ENCODE peak calls at places on chromosome 9, in ten cellular contexts. One of them, this sample, is unnamed.

GRCh38 chr9:97696025-97696822 is 916 bp downstream of the XPA start:
- DNase-seq in HepG2: peak; percentile 5
- DNase-seq in esophagus muscularis mucosa: no peak
- DNase-seq in H1: no peak
- DNase-seq in transverse colon: no peak
- DNase-seq in sigmoid colon: no peak
- DNase-seq in stomach: no peak
- DNase-seq in SK-N-SH: no peak
- DNase-seq in vagina: no peak
- DNase-seq in HCT116: no peak
- DNase-seq in this sample: no peak

GRCh38 chr9:15310448-15310847 is 3.4 kb upstream of the TTC39B start:
- DNase-seq in HepG2: no peak
- DNase-seq in esophagus muscularis mucosa: no peak
- DNase-seq in H1: no peak
- DNase-seq in transverse colon: no peak
- DNase-seq in sigmoid colon: no peak
- DNase-seq in stomach: no peak
- DNase-seq in SK-N-SH: no peak
- DNase-seq in vagina: no peak
- DNase-seq in HCT116: no peak
- DNase-seq in this sample: no peak

GRCh38 chr9:33290994-33291397 is 680 bp downstream of the NFX1 start:
- DNase-seq in HepG2: peak; percentile 54
- DNase-seq in esophagus muscularis mucosa: no peak
- DNase-seq in H1: no peak
- DNase-seq in transverse colon: no peak
- DNase-seq in sigmoid colon: no peak
- DNase-seq in stomach: no peak
- DNase-seq in SK-N-SH: no peak
- DNase-seq in vagina: no peak
- DNase-seq in HCT116: peak; percentile 60
- DNase-seq in this sample: no peak

GRCh38 chr9:134545213-134546211 is 96.1 kb upstream of the COL5A1 start:
- DNase-seq in HepG2: no peak
- DNase-seq in esophagus muscularis mucosa: no peak
- DNase-seq in H1: no peak
- DNase-seq in transverse colon: no peak
- DNase-seq in sigmoid colon: peak; percentile 68
- DNase-seq in stomach: no peak
- DNase-seq in SK-N-SH: no peak
- DNase-seq in vagina: no peak
- DNase-seq in HCT116: no peak
- DNase-seq in this sample: no peak

GRCh38 chr9:14593406-14593805 is 99.8 kb downstream of the ZDHHC21 start:
- DNase-seq in HepG2: peak; percentile 13
- DNase-seq in esophagus muscularis mucosa: no peak
- DNase-seq in H1: no peak
- DNase-seq in transverse colon: no peak
- DNase-seq in sigmoid colon: no peak
- DNase-seq in stomach: no peak
- DNase-seq in SK-N-SH: no peak
- DNase-seq in vagina: no peak
- DNase-seq in HCT116: no peak
- DNase-seq in this sample: no peak

GRCh38 chr9:88652876-88653275 is 117.9 kb downstream of the NXNL2 start:
- DNase-seq in HepG2: no peak
- DNase-seq in esophagus muscularis mucosa: no peak
- DNase-seq in H1: no peak
- DNase-seq in transverse colon: no peak
- DNase-seq in sigmoid colon: no peak
- DNase-seq in stomach: no peak
- DNase-seq in SK-N-SH: no peak
- DNase-seq in vagina: no peak
- DNase-seq in HCT116: no peak
- DNase-seq in this sample: no peak

GRCh38 chr9:120757268-120757900 is 35.8 kb downstream of the FBXW2 start:
- DNase-seq in HepG2: no peak
- DNase-seq in esophagus muscularis mucosa: no peak
- DNase-seq in H1: no peak
- DNase-seq in transverse colon: no peak
- DNase-seq in sigmoid colon: no peak
- DNase-seq in stomach: no peak
- DNase-seq in SK-N-SH: no peak
- DNase-seq in vagina: no peak
- DNase-seq in HCT116: no peak
- DNase-seq in this sample: no peak

GRCh38 chr9:121464968-121465367 is 34.7 kb downstream of the GGTA1 start:
- DNase-seq in HepG2: no peak
- DNase-seq in esophagus muscularis mucosa: no peak
- DNase-seq in H1: no peak
- DNase-seq in transverse colon: no peak
- DNase-seq in sigmoid colon: no peak
- DNase-seq in stomach: no peak
- DNase-seq in SK-N-SH: no peak
- DNase-seq in vagina: no peak
- DNase-seq in HCT116: no peak
- DNase-seq in this sample: peak; percentile 86

GRCh38 chr9:109507421-109507838 is 9.3 kb upstream of the PTPN3 start:
- DNase-seq in HepG2: peak; percentile 92
- DNase-seq in esophagus muscularis mucosa: no peak
- DNase-seq in H1: no peak
- DNase-seq in transverse colon: peak; percentile 16
- DNase-seq in sigmoid colon: no peak
- DNase-seq in stomach: no peak
- DNase-seq in SK-N-SH: no peak
- DNase-seq in vagina: no peak
- DNase-seq in HCT116: no peak
- DNase-seq in this sample: no peak

GRCh38 chr9:129632460-129632859 is 6.5 kb downstream of the NTMT1 start:
- DNase-seq in HepG2: no peak
- DNase-seq in esophagus muscularis mucosa: no peak
- DNase-seq in H1: no peak
- DNase-seq in transverse colon: no peak
- DNase-seq in sigmoid colon: no peak
- DNase-seq in stomach: no peak
- DNase-seq in SK-N-SH: no peak
- DNase-seq in vagina: no peak
- DNase-seq in HCT116: no peak
- DNase-seq in this sample: no peak

GRCh38 chr9:131679261-131680020 is 60.4 kb downstream of the RAPGEF1 start:
- DNase-seq in HepG2: no peak
- DNase-seq in esophagus muscularis mucosa: no peak
- DNase-seq in H1: no peak
- DNase-seq in transverse colon: no peak
- DNase-seq in sigmoid colon: no peak
- DNase-seq in stomach: no peak
- DNase-seq in SK-N-SH: no peak
- DNase-seq in vagina: peak; percentile 95
- DNase-seq in HCT116: no peak
- DNase-seq in this sample: no peak

GRCh38 chr9:131677445-131678180 is 62.3 kb downstream of the RAPGEF1 start:
- DNase-seq in HepG2: peak; percentile 27
- DNase-seq in esophagus muscularis mucosa: no peak
- DNase-seq in H1: no peak
- DNase-seq in transverse colon: peak; percentile 50
- DNase-seq in sigmoid colon: no peak
- DNase-seq in stomach: no peak
- DNase-seq in SK-N-SH: peak; percentile 39
- DNase-seq in vagina: peak; percentile 34
- DNase-seq in HCT116: no peak
- DNase-seq in this sample: no peak

GRCh38 chr9:131677051-131677444 is 62.8 kb downstream of the RAPGEF1 start:
- DNase-seq in HepG2: no peak
- DNase-seq in esophagus muscularis mucosa: no peak
- DNase-seq in H1: no peak
- DNase-seq in transverse colon: no peak
- DNase-seq in sigmoid colon: no peak
- DNase-seq in stomach: no peak
- DNase-seq in SK-N-SH: no peak
- DNase-seq in vagina: no peak
- DNase-seq in HCT116: no peak
- DNase-seq in this sample: no peak

GRCh38 chr9:131676431-131676972 is 63.4 kb downstream of the RAPGEF1 start:
- DNase-seq in HepG2: no peak
- DNase-seq in esophagus muscularis mucosa: no peak
- DNase-seq in H1: no peak
- DNase-seq in transverse colon: peak; percentile 54
- DNase-seq in sigmoid colon: no peak
- DNase-seq in stomach: no peak
- DNase-seq in SK-N-SH: no peak
- DNase-seq in vagina: peak; percentile 31
- DNase-seq in HCT116: no peak
- DNase-seq in this sample: no peak

GRCh38 chr9:131678499-131679111 is 61.3 kb downstream of the RAPGEF1 start:
- DNase-seq in HepG2: peak; percentile 56
- DNase-seq in esophagus muscularis mucosa: peak; percentile 93
- DNase-seq in H1: no peak
- DNase-seq in transverse colon: peak; percentile 78
- DNase-seq in sigmoid colon: peak; percentile 90
- DNase-seq in stomach: peak; percentile 68
- DNase-seq in SK-N-SH: no peak
- DNase-seq in vagina: peak; percentile 97
- DNase-seq in HCT116: peak; percentile 85
- DNase-seq in this sample: peak; percentile 58
- TF ChIP-seq POLR2AphosphoS5 in HepG2: no peak
- TF ChIP-seq POLR2AphosphoS5 in esophagus muscularis mucosa: peak; percentile 85
- TF ChIP-seq POLR2AphosphoS5 in H1: no peak
- TF ChIP-seq POLR2AphosphoS5 in transverse colon: peak; percentile 83
- TF ChIP-seq POLR2AphosphoS5 in sigmoid colon: peak; percentile 48
- TF ChIP-seq POLR2AphosphoS5 in stomach: peak; percentile 84
- TF ChIP-seq POLR2AphosphoS5 in SK-N-SH: peak; percentile 67
- TF ChIP-seq POLR2AphosphoS5 in vagina: peak; percentile 85
- TF ChIP-seq POLR2AphosphoS5 in HCT116: peak; percentile 62
- TF ChIP-seq POLR2AphosphoS5 in this sample: peak; percentile 55

GRCh38 chr9:126014726-126015125 is 267.6 kb downstream of the PBX3 start:
- DNase-seq in HepG2: no peak
- DNase-seq in esophagus muscularis mucosa: no peak
- DNase-seq in H1: no peak
- DNase-seq in transverse colon: no peak
- DNase-seq in sigmoid colon: no peak
- DNase-seq in stomach: no peak
- DNase-seq in SK-N-SH: no peak
- DNase-seq in vagina: no peak
- DNase-seq in HCT116: no peak
- DNase-seq in this sample: no peak

GRCh38 chr9:126009047-126009446 is 261.9 kb downstream of the PBX3 start:
- DNase-seq in HepG2: no peak
- DNase-seq in esophagus muscularis mucosa: no peak
- DNase-seq in H1: no peak
- DNase-seq in transverse colon: no peak
- DNase-seq in sigmoid colon: no peak
- DNase-seq in stomach: no peak
- DNase-seq in SK-N-SH: no peak
- DNase-seq in vagina: no peak
- DNase-seq in HCT116: peak; percentile 32
- DNase-seq in this sample: no peak
- TF ChIP-seq CTCF in HepG2: peak; percentile 39
- TF ChIP-seq CTCF in esophagus muscularis mucosa: no peak
- TF ChIP-seq CTCF in H1: peak; percentile 37
- TF ChIP-seq CTCF in transverse colon: no peak
- TF ChIP-seq CTCF in sigmoid colon: no peak
- TF ChIP-seq CTCF in stomach: no peak
- TF ChIP-seq CTCF in SK-N-SH: peak; percentile 40
- TF ChIP-seq CTCF in vagina: no peak
- TF ChIP-seq CTCF in HCT116: peak; percentile 71
- TF ChIP-seq CTCF in this sample: no peak

GRCh38 chr9:135748676-135749075 is 46.7 kb downstream of the KCNT1 start:
- DNase-seq in HepG2: no peak
- DNase-seq in esophagus muscularis mucosa: no peak
- DNase-seq in H1: no peak
- DNase-seq in transverse colon: no peak
- DNase-seq in sigmoid colon: no peak
- DNase-seq in stomach: no peak
- DNase-seq in SK-N-SH: no peak
- DNase-seq in vagina: no peak
- DNase-seq in HCT116: no peak
- DNase-seq in this sample: no peak

GRCh38 chr9:135749171-135750045 is 47.4 kb downstream of the KCNT1 start:
- DNase-seq in HepG2: no peak
- DNase-seq in esophagus muscularis mucosa: no peak
- DNase-seq in H1: no peak
- DNase-seq in transverse colon: no peak
- DNase-seq in sigmoid colon: no peak
- DNase-seq in stomach: no peak
- DNase-seq in SK-N-SH: no peak
- DNase-seq in vagina: no peak
- DNase-seq in HCT116: no peak
- DNase-seq in this sample: no peak

GRCh38 chr9:135751501-135751900 is 49.5 kb downstream of the KCNT1 start:
- DNase-seq in HepG2: no peak
- DNase-seq in esophagus muscularis mucosa: no peak
- DNase-seq in H1: no peak
- DNase-seq in transverse colon: no peak
- DNase-seq in sigmoid colon: no peak
- DNase-seq in stomach: no peak
- DNase-seq in SK-N-SH: no peak
- DNase-seq in vagina: no peak
- DNase-seq in HCT116: no peak
- DNase-seq in this sample: no peak

GRCh38 chr9:135752281-135753204 is 50.6 kb downstream of the KCNT1 start:
- DNase-seq in HepG2: no peak
- DNase-seq in esophagus muscularis mucosa: no peak
- DNase-seq in H1: no peak
- DNase-seq in transverse colon: no peak
- DNase-seq in sigmoid colon: no peak
- DNase-seq in stomach: no peak
- DNase-seq in SK-N-SH: no peak
- DNase-seq in vagina: no peak
- DNase-seq in HCT116: no peak
- DNase-seq in this sample: no peak

GRCh38 chr9:135750786-135751185 is 48.8 kb downstream of the KCNT1 start:
- DNase-seq in HepG2: no peak
- DNase-seq in esophagus muscularis mucosa: no peak
- DNase-seq in H1: no peak
- DNase-seq in transverse colon: no peak
- DNase-seq in sigmoid colon: no peak
- DNase-seq in stomach: no peak
- DNase-seq in SK-N-SH: no peak
- DNase-seq in vagina: no peak
- DNase-seq in HCT116: no peak
- DNase-seq in this sample: no peak
- TF ChIP-seq POLR2AphosphoS5 in HepG2: no peak
- TF ChIP-seq POLR2AphosphoS5 in esophagus muscularis mucosa: no peak
- TF ChIP-seq POLR2AphosphoS5 in H1: no peak
- TF ChIP-seq POLR2AphosphoS5 in transverse colon: no peak
- TF ChIP-seq POLR2AphosphoS5 in sigmoid colon: no peak
- TF ChIP-seq POLR2AphosphoS5 in stomach: no peak
- TF ChIP-seq POLR2AphosphoS5 in SK-N-SH: no peak
- TF ChIP-seq POLR2AphosphoS5 in vagina: no peak
- TF ChIP-seq POLR2AphosphoS5 in HCT116: no peak
- TF ChIP-seq POLR2AphosphoS5 in this sample: no peak

DNA sequence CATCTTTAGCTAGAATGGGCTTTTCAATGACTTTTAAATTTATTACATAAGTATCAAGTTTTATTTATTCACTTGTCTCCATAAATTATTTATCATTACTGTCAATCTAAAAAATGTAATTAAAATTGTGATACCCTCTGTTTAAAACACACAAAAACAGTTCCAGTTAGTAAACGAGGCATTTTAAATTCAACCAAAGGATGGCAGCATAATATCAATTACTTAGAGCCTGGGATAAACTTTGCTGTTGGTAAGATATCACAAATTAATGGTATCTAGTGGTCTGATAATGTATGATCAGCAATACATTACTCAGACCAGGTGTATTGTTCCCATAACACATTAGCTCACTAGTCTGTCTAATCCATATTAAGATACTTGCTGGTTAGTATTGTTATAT is 9.6 kb upstream of the IFNE start:
- DNase-seq in HepG2: no peak
- DNase-seq in esophagus muscularis mucosa: no peak
- DNase-seq in H1: no peak
- DNase-seq in transverse colon: no peak
- DNase-seq in sigmoid colon: no peak
- DNase-seq in stomach: no peak
- DNase-seq in SK-N-SH: no peak
- DNase-seq in vagina: no peak
- DNase-seq in HCT116: no peak
- DNase-seq in this sample: no peak
- TF ChIP-seq CTCF in HepG2: no peak
- TF ChIP-seq CTCF in esophagus muscularis mucosa: no peak
- TF ChIP-seq CTCF in H1: no peak
- TF ChIP-seq CTCF in transverse colon: no peak
- TF ChIP-seq CTCF in sigmoid colon: no peak
- TF ChIP-seq CTCF in stomach: no peak
- TF ChIP-seq CTCF in SK-N-SH: peak; percentile 51
- TF ChIP-seq CTCF in vagina: no peak
- TF ChIP-seq CTCF in HCT116: peak; percentile 27
- TF ChIP-seq CTCF in this sample: peak; percentile 40